ENCODE peak calls at places on chromosomes 1 and 21, in nine cellular contexts. Z is lower lobe of right lung; S is breast epithelium; H is HFFc6; J is GM10248; N is stimulated activated CD4-positive, alpha-beta T cell treated with anti-CD3 and anti-CD28 coated beads, Interleukin-1b, Interleukin-23, amount 100 ng/mL, for 24 hours; M is M059J; P is AG08396; L is astrocyte. V is an unnamed sample.

GRCh38 chr1:1778827-1779675 is 781 bp upstream of the NADK start:
- DNase-seq in Z (peak), L (no peak), N (peak), P (peak), J (peak), S (peak), H (no peak), M (peak), V (peak)

GRCh38 chr1:203534526-203534925 is 40.6 kb downstream of the OPTC start:
- DNase-seq in J (no peak), M (peak), N (no peak), P (peak), H (peak), L (peak), S (peak), Z (no peak), V (peak)

GRCh38 chr21:38980416-38981319 is 174.9 kb downstream of the ETS2 start:
- DNase-seq in L (no peak), N (no peak), P (no peak), Z (no peak), M (no peak), H (no peak), J (no peak), S (no peak), V (no peak)

GRCh38 chr1:228097333-228098081 is 5.6 kb downstream of the C1orf35 start:
- DNase-seq in S (no peak), P (no peak), N (no peak), L (no peak), J (peak), M (no peak), H (no peak), Z (no peak), V (no peak)

GRCh38 chr1:98660941-98661543 is 479 bp upstream of the SNX7 start:
- DNase-seq in Z (no peak), J (no peak), P (no peak), L (peak), S (no peak), H (no peak), N (no peak), M (peak), V (no peak)

GRCh38 chr21:40191196-40191595 is 324.0 kb downstream of the PCP4 start:
- DNase-seq in M (no peak), P (no peak), J (no peak), N (no peak), Z (no peak), H (no peak), L (no peak), S (no peak), V (no peak)

GRCh38 chr1:99181892-99182291 is 82.4 kb upstream of the PLPPR4 start:
- DNase-seq in P (no peak), H (no peak), J (no peak), S (no peak), Z (no peak), M (no peak), N (no peak), L (peak), V (no peak)

GRCh38 chr1:2381741-2382620 is 9.4 kb downstream of the MORN1 start:
- DNase-seq in P (peak), S (peak), L (peak), H (peak), J (peak), N (peak), Z (peak), M (peak), V (peak)

GRCh38 chr21:45290948-45291612 is 3.4 kb upstream of the POFUT2 start:
- DNase-seq in Z (peak), N (no peak), H (no peak), P (peak), S (no peak), L (peak), J (no peak), M (peak), V (no peak)

GRCh38 chr1:23657659-23658275 is 33.8 kb upstream of the RPL11 start:
- DNase-seq in S (no peak), H (peak), P (peak), L (no peak), N (no peak), J (peak), M (peak), Z (peak), V (peak)

GRCh38 chr1:94382163-94382562 is 36.0 kb upstream of the ABCD3 start:
- DNase-seq in H (no peak), Z (peak), L (no peak), J (no peak), N (no peak), M (no peak), S (peak), P (no peak), V (peak)

GRCh38 chr1:211118407-211119102 is 15.4 kb downstream of the KCNH1 start:
- DNase-seq in L (peak), P (peak), M (peak), N (no peak), H (peak), Z (no peak), S (no peak), J (no peak), V (peak)

GRCh38 chr1:59704721-59705120 is 110.0 kb upstream of the HOOK1 start:
- DNase-seq in P (no peak), L (no peak), S (no peak), M (no peak), H (no peak), Z (no peak), N (no peak), J (no peak), V (no peak)

GRCh38 chr1:220290163-220290761 is 18.0 kb upstream of the RAB3GAP2 start:
- DNase-seq in N (no peak), P (no peak), S (no peak), J (no peak), M (no peak), Z (no peak), H (no peak), L (no peak), V (no peak)

GRCh38 chr1:61388586-61388985 is 306.2 kb downstream of the NFIA start:
- DNase-seq in N (no peak), H (peak), S (no peak), Z (no peak), L (peak), M (peak), J (no peak), P (no peak), V (peak)

GRCh38 chr1:23931481-23931880 is 18.3 kb upstream of the CNR2 start:
- DNase-seq in N (no peak), H (no peak), P (no peak), J (no peak), Z (no peak), L (no peak), M (no peak), S (no peak), V (peak)

GRCh38 chr1:197103295-197103694 is 36.2 kb upstream of the F13B start:
- DNase-seq in J (no peak), L (peak), H (no peak), P (peak), S (no peak), N (no peak), M (no peak), Z (no peak), V (no peak)

GRCh38 chr1:86915737-86916235 is 1.4 kb downstream of the HS2ST1 start:
- DNase-seq in P (no peak), H (no peak), J (no peak), M (no peak), L (no peak), Z (no peak), S (no peak), N (no peak), V (no peak)

GRCh38 chr1:168261390-168261789 is 19.3 kb upstream of the TBX19 start:
- DNase-seq in Z (no peak), L (peak), N (no peak), J (no peak), H (peak), M (peak), S (no peak), P (no peak), V (peak)

GRCh38 chr1:108142773-108143394 is 57.3 kb downstream of the SLC25A24 start:
- DNase-seq in M (peak), P (no peak), J (no peak), H (no peak), Z (no peak), L (no peak), N (no peak), S (no peak), V (no peak)

GRCh38 chr1:32068891-32069590 is 3.7 kb upstream of the TMEM39B start:
- DNase-seq in L (peak), S (no peak), H (peak), N (no peak), M (peak), Z (no peak), P (no peak), J (no peak), V (peak)

GRCh38 chr1:106222415-106222814 is 834.1 kb upstream of the PRMT6 start:
- DNase-seq in S (no peak), Z (no peak), M (peak), P (no peak), N (no peak), H (no peak), L (peak), J (no peak), V (no peak)

GRCh38 chr1:63318255-63319068 is 3.9 kb upstream of the FOXD3 start:
- DNase-seq in S (no peak), J (no peak), N (no peak), M (no peak), Z (no peak), P (no peak), H (no peak), L (no peak), V (no peak)

GRCh38 chr1:26784023-26784871 is 3.5 kb upstream of the PIGV start:
- DNase-seq in L (peak), H (peak), S (no peak), M (peak), N (no peak), P (peak), J (no peak), Z (peak), V (peak)

GRCh38 chr1:228768345-228768717 is 33.1 kb downstream of the RHOU start:
- DNase-seq in Z (no peak), L (no peak), S (no peak), H (no peak), N (no peak), J (no peak), P (no peak), M (no peak), V (peak)

GRCh38 chr1:216532399-216532798 is 109.2 kb upstream of the USH2A start:
- DNase-seq in Z (no peak), L (no peak), S (no peak), N (no peak), P (no peak), J (no peak), H (no peak), M (no peak), V (no peak)

GRCh38 chr1:63973005-63973419 is 199.2 kb downstream of the ROR1 start:
- DNase-seq in Z (no peak), N (no peak), S (no peak), M (no peak), J (no peak), H (no peak), P (no peak), L (no peak), V (no peak)

GRCh38 chr1:180533571-180533987 is 25.2 kb upstream of the OVAAL start:
- DNase-seq in M (peak), S (no peak), L (no peak), N (peak), J (peak), P (peak), Z (peak), H (peak), V (peak)

GRCh38 chr1:109618614-109619404 is 607 bp downstream of the GNAT2 start:
- DNase-seq in N (no peak), H (no peak), P (no peak), J (peak), L (no peak), M (no peak), S (no peak), Z (no peak), V (no peak)

GRCh38 chr21:33140288-33140687 is 70.3 kb downstream of the OLIG1 start:
- DNase-seq in M (no peak), P (no peak), H (no peak), Z (no peak), J (no peak), L (no peak), N (no peak), S (no peak), V (no peak)

GRCh38 chr1:78114034-78114956 is 68.5 kb downstream of the GIPC2 start:
- DNase-seq in S (peak), M (peak), J (peak), Z (no peak), H (peak), L (peak), N (peak), P (peak), V (peak)

GRCh38 chr1:155085504-155086181 is 7.0 kb downstream of the EFNA3 start:
- DNase-seq in P (peak), Z (peak), L (no peak), M (peak), S (peak), N (no peak), J (peak), H (peak), V (peak)

V was measured in kidney tubule cell.